ENCODE peak calls at places on chromosomes 13 and 19, in eight cellular contexts. B is transverse colon; J is left ventricle myocardium inferior; U is CD4-positive, CD25-positive, alpha-beta regulatory T cell; S is gastrocnemius medialis; L is H1; T is astrocyte; F is psoas muscle. K is an unnamed sample.

GRCh38 chr13:98994896-98995295 is 17.0 kb upstream of the DOCK9 start:
- DNase-seq in B (no peak), J (no peak), U (no peak), S (no peak), L (no peak), T (no peak), F (no peak), K (no peak)

GRCh38 chr13:40528881-40529280 is 137.6 kb downstream of the FOXO1 start:
- DNase-seq in B (no peak), J (no peak), U (no peak), S (no peak), L (no peak), T (no peak), F (no peak), K (no peak)

GRCh38 chr19:15251749-15252397 is 19.6 kb upstream of the EPHX3 start:
- DNase-seq in B (peak; percentile 67), J (peak; percentile 86), U (no peak), S (peak; percentile 79), L (peak; percentile 46), T (peak; percentile 90), F (peak; percentile 95), K (peak; percentile 69)

GRCh38 chr19:15091918-15092753 is 10.1 kb downstream of the OR1I1 start:
- DNase-seq in B (no peak), J (no peak), U (peak; percentile 44), S (no peak), L (no peak), T (peak; percentile 23), F (no peak), K (peak; percentile 85)

GRCh38 chr13:93173656-93174055 is 53.0 kb upstream of the GPC6 start:
- DNase-seq in B (no peak), J (no peak), U (no peak), S (no peak), L (no peak), T (peak; percentile 71), F (no peak), K (no peak)

GRCh38 chr13:85411608-85412007 is 387.6 kb downstream of the SLITRK6 start:
- DNase-seq in B (no peak), J (no peak), U (no peak), S (no peak), L (no peak), T (peak; percentile 26), F (no peak), K (no peak)

GRCh38 chr19:49952475-49952829 is 8.5 kb downstream of the SIGLEC11 start:
- DNase-seq in B (no peak), J (no peak), U (no peak), S (no peak), L (no peak), T (no peak), F (no peak), K (no peak)

GRCh38 chr13:44668707-44669106 is 92.6 kb upstream of the TSC22D1 start:
- DNase-seq in B (no peak), J (no peak), U (no peak), S (no peak), L (no peak), T (peak; percentile 55), F (no peak), K (no peak)

GRCh38 chr13:39452834-39453233 is 150.2 kb downstream of the LHFPL6 start:
- DNase-seq in B (no peak), J (no peak), U (no peak), S (no peak), L (no peak), T (no peak), F (no peak), K (no peak)

GRCh38 chr13:39451860-39452301 is 151.1 kb downstream of the LHFPL6 start:
- DNase-seq in B (peak; percentile 11), J (peak; percentile 59), U (no peak), S (peak; percentile 38), L (no peak), T (peak; percentile 30), F (peak; percentile 67), K (peak; percentile 40)

GRCh38 chr13:39450176-39450575 is 152.8 kb downstream of the LHFPL6 start:
- DNase-seq in B (no peak), J (no peak), U (no peak), S (no peak), L (no peak), T (no peak), F (no peak), K (no peak)

GRCh38 chr13:39451301-39451700 is 151.7 kb downstream of the LHFPL6 start:
- DNase-seq in B (no peak), J (no peak), U (no peak), S (no peak), L (no peak), T (peak; percentile 25), F (no peak), K (peak; percentile 70)

GRCh38 chr13:39452412-39452811 is 150.6 kb downstream of the LHFPL6 start:
- DNase-seq in B (no peak), J (no peak), U (no peak), S (no peak), L (no peak), T (peak; percentile 40), F (no peak), K (no peak)
- H3K27ac ChIP-seq in B (peak overlapping the region; percentile 39), J (peak overlapping the region; percentile 89), U (no peak overlapping the region), S (peak overlapping the region; percentile 48), L (no peak overlapping the region), T (no peak overlapping the region), F (peak overlapping the region; percentile 27), K (peak overlapping the region; percentile 2)

GRCh38 chr19:12886943-12887747 is at the start of gene KLF1:
- DNase-seq in B (no peak), J (no peak), U (no peak), S (no peak), L (no peak), T (no peak), F (no peak), K (no peak)

GRCh38 chr19:12884926-12885748 is 1.9 kb downstream of the KLF1 start:
- DNase-seq in B (peak; percentile 96), J (peak; percentile 60), U (peak; percentile 76), S (no peak), L (peak; percentile 94), T (peak; percentile 16), F (peak; percentile 80), K (no peak)

GRCh38 chr19:12884202-12884601 is 2.8 kb downstream of the KLF1 start:
- DNase-seq in B (no peak), J (no peak), U (no peak), S (no peak), L (no peak), T (no peak), F (no peak), K (no peak)

GRCh38 chr19:12884627-12884925 is 2.4 kb downstream of the KLF1 start:
- DNase-seq in B (no peak), J (no peak), U (no peak), S (no peak), L (no peak), T (no peak), F (no peak), K (no peak)

DNA sequence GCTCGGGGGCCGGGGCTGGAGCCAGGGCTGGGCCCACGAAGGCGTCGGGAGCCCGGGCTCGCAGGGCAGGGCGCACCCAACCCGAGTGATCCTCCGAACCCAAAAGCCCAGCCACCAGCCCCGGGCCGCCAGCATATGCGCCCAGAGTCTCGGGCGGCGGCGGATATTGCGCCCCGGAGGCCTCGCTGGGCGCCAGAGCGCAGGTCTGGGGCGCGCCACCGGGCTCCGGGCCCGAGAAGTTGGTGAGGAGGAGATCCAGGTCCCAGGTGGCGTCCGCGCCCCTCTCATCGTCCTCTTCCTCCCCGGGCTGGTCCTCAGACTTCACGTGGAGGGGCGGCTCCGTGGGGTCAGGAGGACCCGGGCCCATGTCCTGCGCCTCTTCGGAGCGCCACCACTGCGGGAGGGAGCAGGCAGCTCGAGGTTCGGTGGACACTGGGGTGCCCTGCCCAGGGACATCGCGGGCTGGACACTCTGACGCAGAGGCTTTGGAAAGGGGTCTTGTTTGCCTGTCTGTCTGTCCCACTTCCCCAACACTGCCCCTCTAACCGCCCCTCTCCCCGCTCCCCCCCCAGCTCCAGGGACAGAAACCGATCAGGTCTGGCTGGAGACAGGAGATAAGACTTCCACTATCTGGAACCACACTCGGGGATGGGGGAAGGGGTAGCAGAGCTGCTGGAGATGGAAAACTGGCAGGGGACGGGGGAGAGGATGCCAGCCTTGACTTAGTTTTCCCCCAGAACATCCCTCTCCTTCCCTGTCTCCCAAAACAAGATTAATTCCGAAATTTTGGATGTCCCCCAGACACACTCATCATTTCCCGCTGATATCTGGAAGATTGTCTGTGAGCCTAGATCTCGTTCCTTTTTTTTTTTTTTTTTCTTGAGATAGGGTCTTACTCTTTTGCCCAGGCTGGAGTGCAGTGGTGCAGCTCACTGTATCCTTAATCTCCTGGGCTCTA is 973 bp downstream of the KLF1 start:
- DNase-seq in B (no peak), J (no peak), U (no peak), S (no peak), L (no peak), T (no peak), F (no peak), K (no peak)
- H3K4me3 ChIP-seq in B (peak overlapping the region; percentile 28), J (peak overlapping the region; percentile 57), U (no peak overlapping the region), S (peak overlapping the region; percentile 49), L (peak overlapping the region; percentile 75), T (peak overlapping the region; percentile 5), F (peak overlapping the region; percentile 63), K (no peak overlapping the region)

GRCh38 chr19:27920774-27921173 is 1292.2 kb downstream of the UQCRFS1 start:
- DNase-seq in B (no peak), J (no peak), U (no peak), S (no peak), L (no peak), T (no peak), F (no peak), K (no peak)

GRCh38 chr19:27918818-27919217 is 1294.1 kb downstream of the UQCRFS1 start:
- DNase-seq in B (no peak), J (no peak), U (no peak), S (no peak), L (no peak), T (no peak), F (no peak), K (no peak)

GRCh38 chr19:27925202-27925601 is 1287.7 kb downstream of the UQCRFS1 start:
- DNase-seq in B (no peak), J (no peak), U (no peak), S (no peak), L (no peak), T (no peak), F (no peak), K (no peak)

GRCh38 chr19:27922970-27923369 is 1290.0 kb downstream of the UQCRFS1 start:
- DNase-seq in B (no peak), J (no peak), U (no peak), S (no peak), L (no peak), T (no peak), F (no peak), K (no peak)
- H3K9me3 ChIP-seq in B (no peaks in the 10 kb centered on the region), J (no peaks in the 10 kb centered on the region), U (no peaks in the 10 kb centered on the region), S (no peaks in the 10 kb centered on the region), L (peaks cover 80% of the 10 kb centered on the region), T (peaks cover 11% of the 10 kb centered on the region), F (no peaks in the 10 kb centered on the region), K (no peaks in the 10 kb centered on the region)

GRCh38 chr19:30272554-30272953 is 99.6 kb upstream of the ZNF536 start:
- DNase-seq in B (no peak), J (no peak), U (no peak), S (no peak), L (no peak), T (no peak), F (no peak), K (no peak)

GRCh38 chr19:30266687-30267086 is 105.5 kb upstream of the ZNF536 start:
- DNase-seq in B (no peak), J (no peak), U (no peak), S (no peak), L (no peak), T (no peak), F (no peak), K (no peak)

GRCh38 chr19:30268601-30269000 is 103.6 kb upstream of the ZNF536 start:
- DNase-seq in B (no peak), J (no peak), U (no peak), S (no peak), L (no peak), T (no peak), F (no peak), K (no peak)

GRCh38 chr19:30267332-30267731 is 104.9 kb upstream of the ZNF536 start:
- DNase-seq in B (no peak), J (no peak), U (no peak), S (no peak), L (no peak), T (no peak), F (no peak), K (no peak)

GRCh38 chr19:30269638-30270037 is 102.5 kb upstream of the ZNF536 start:
- DNase-seq in B (no peak), J (no peak), U (no peak), S (no peak), L (no peak), T (no peak), F (no peak), K (no peak)
- H3K27ac ChIP-seq in B (no peak overlapping the region), J (no peak overlapping the region), U (no peak overlapping the region), S (no peak overlapping the region), L (no peak overlapping the region), T (no peak overlapping the region), F (no peak overlapping the region), K (no peak overlapping the region)

K was measured in tibial nerve.